ENCODE peak calls at places on chromosomes 5 and 9, in eight cellular contexts. I is fibroblast of mammary gland; L is fibroblast of villous mesenchyme; H is choroid plexus epithelial cell; Y is cardiac muscle cell; W is NB4; C is sigmoid colon; B is CD8-positive, alpha-beta T cell. K is an unnamed sample.

GRCh38 chr9:38232895-38233294 is 159.6 kb upstream of the ALDH1B1 start:
- DNase-seq in I (no peak), L (no peak), H (no peak), Y (no peak), W (no peak), C (no peak), B (no peak), K (no peak)

GRCh38 chr5:55331321-55331720 is 23.5 kb downstream of the MTREX start:
- DNase-seq in I (no peak), L (peak; percentile 26), H (no peak), Y (no peak), W (no peak), C (no peak), B (no peak), K (no peak)

GRCh38 chr9:14511452-14511851 is 181.8 kb downstream of the ZDHHC21 start:
- DNase-seq in I (peak; percentile 39), L (no peak), H (peak; percentile 5), Y (no peak), W (no peak), C (no peak), B (no peak), K (peak; percentile 1)

GRCh38 chr5:80408475-80408875 is 611 bp downstream of the ZFYVE16 start:
- DNase-seq in I (peak; percentile 29), L (peak; percentile 53), H (peak; percentile 45), Y (peak; percentile 82), W (peak; percentile 81), C (peak; percentile 85), B (no peak), K (peak; percentile 34)

GRCh38 chr5:167688731-167689130 is 602.7 kb upstream of the WWC1 start:
- DNase-seq in I (peak; percentile 34), L (peak; percentile 33), H (no peak), Y (no peak), W (no peak), C (no peak), B (no peak), K (no peak)

GRCh38 chr5:175521313-175521833 is 43.0 kb downstream of the SFXN1 start:
- DNase-seq in I (no peak), L (no peak), H (no peak), Y (no peak), W (no peak), C (no peak), B (no peak), K (no peak)

GRCh38 chr5:173456751-173457171 is 128.5 kb upstream of the STC2 start:
- DNase-seq in I (peak; percentile 35), L (peak; percentile 73), H (peak; percentile 64), Y (no peak), W (peak; percentile 92), C (no peak), B (no peak), K (peak; percentile 30)

GRCh38 chr9:100595391-100596199 is 17.7 kb downstream of the CAVIN4 start:
- DNase-seq in I (peak; percentile 72), L (peak; percentile 69), H (peak; percentile 79), Y (peak; percentile 74), W (peak; percentile 56), C (no peak), B (no peak), K (peak; percentile 79)

GRCh38 chr9:37555786-37556185 is 20.4 kb downstream of the FBXO10 start:
- DNase-seq in I (peak; percentile 60), L (peak; percentile 11), H (peak; percentile 53), Y (no peak), W (no peak), C (no peak), B (no peak), K (peak; percentile 19)

GRCh38 chr9:124078641-124079040 is 67.1 kb downstream of the LHX2 start:
- DNase-seq in I (peak; percentile 52), L (peak; percentile 59), H (peak; percentile 56), Y (no peak), W (no peak), C (no peak), B (no peak), K (peak; percentile 68)

GRCh38 chr9:82263621-82264020 is 275.0 kb downstream of the SPATA31D1 start:
- DNase-seq in I (no peak), L (no peak), H (no peak), Y (no peak), W (no peak), C (no peak), B (no peak), K (no peak)

GRCh38 chr9:117028103-117028858 is 341.2 kb downstream of the TRIM32 start:
- DNase-seq in I (no peak), L (no peak), H (peak; percentile 2), Y (no peak), W (no peak), C (no peak), B (no peak), K (no peak)

GRCh38 chr9:126423022-126423708 is 96.5 kb downstream of the MVB12B start:
- DNase-seq in I (no peak), L (no peak), H (no peak), Y (no peak), W (no peak), C (no peak), B (no peak), K (no peak)

GRCh38 chr5:112283943-112284342 is 135.1 kb downstream of the EPB41L4A start:
- DNase-seq in I (no peak), L (no peak), H (no peak), Y (no peak), W (no peak), C (no peak), B (no peak), K (no peak)

GRCh38 chr9:121532881-121533280 is 33.2 kb upstream of the GGTA1 start:
- DNase-seq in I (no peak), L (no peak), H (no peak), Y (no peak), W (no peak), C (no peak), B (no peak), K (no peak)

GRCh38 chr9:10701906-10702305 is 89.1 kb upstream of the PTPRD start:
- DNase-seq in I (no peak), L (no peak), H (no peak), Y (no peak), W (no peak), C (no peak), B (no peak), K (no peak)

GRCh38 chr5:152329191-152329590 is 75.9 kb downstream of the NMUR2 start:
- DNase-seq in I (no peak), L (no peak), H (no peak), Y (no peak), W (no peak), C (no peak), B (no peak), K (no peak)

GRCh38 chr9:37026085-37026935 is 7.8 kb downstream of the PAX5 start:
- DNase-seq in I (no peak), L (no peak), H (no peak), Y (no peak), W (no peak), C (no peak), B (no peak), K (no peak)

GRCh38 chr9:22079873-22080341 is 70.8 kb upstream of the CDKN2B start:
- DNase-seq in I (peak; percentile 86), L (peak; percentile 70), H (peak; percentile 94), Y (no peak), W (no peak), C (peak; percentile 74), B (no peak), K (peak; percentile 94)

GRCh38 chr5:141695627-141696180 is 13.7 kb upstream of the ARAP3 start:
- DNase-seq in I (no peak), L (no peak), H (no peak), Y (peak; percentile 32), W (no peak), C (no peak), B (no peak), K (no peak)

GRCh38 chr9:135884328-135885035 is 22.9 kb downstream of the CAMSAP1 start:
- DNase-seq in I (peak; percentile 45), L (peak; percentile 70), H (peak; percentile 50), Y (no peak), W (no peak), C (no peak), B (no peak), K (peak; percentile 46)

GRCh38 chr5:143135832-143136551 is 267.5 kb downstream of the NR3C1 start:
- DNase-seq in I (no peak), L (peak; percentile 48), H (peak; percentile 32), Y (peak; percentile 67), W (no peak), C (no peak), B (no peak), K (peak; percentile 10)

GRCh38 chr5:114857951-114858401 is 311.7 kb downstream of the TRIM36 start:
- DNase-seq in I (no peak), L (no peak), H (no peak), Y (no peak), W (peak; percentile 99), C (no peak), B (no peak), K (no peak)

GRCh38 chr9:16314476-16314875 is 556.0 kb downstream of the BNC2 start:
- DNase-seq in I (no peak), L (no peak), H (no peak), Y (no peak), W (no peak), C (peak; percentile 43), B (no peak), K (no peak)

GRCh38 chr9:137694962-137695875 is 76.4 kb downstream of the EHMT1 start:
- DNase-seq in I (peak; percentile 49), L (peak; percentile 57), H (peak; percentile 62), Y (peak; percentile 72), W (peak; percentile 48), C (no peak), B (no peak), K (peak; percentile 33)

GRCh38 chr9:114936566-114936965 is 6.2 kb upstream of the TNFSF8 start:
- DNase-seq in I (peak; percentile 15), L (peak; percentile 90), H (peak; percentile 7), Y (no peak), W (peak; percentile 48), C (no peak), B (no peak), K (no peak)
- H3K4me3 ChIP-seq in I (no peak overlapping the region), L (no peak overlapping the region), H (no peak overlapping the region), Y (no peak overlapping the region), W (no peak overlapping the region), C (no peak overlapping the region), B (no peak overlapping the region), K (no peak overlapping the region)

GRCh38 chr5:103256178-103256577 is 2.4 kb upstream of the MACIR start:
- DNase-seq in I (no peak), L (no peak), H (no peak), Y (peak; percentile 43), W (no peak), C (no peak), B (no peak), K (no peak)
- TF ChIP-seq CTCF in I (no peak), L (peak; percentile 33), H (peak; percentile 49), Y (peak; percentile 11), W (no peak), C (no peak), B (no peak), K (peak; percentile 16)

GRCh38 chr5:108945094-108945493 is 197.4 kb downstream of the FER start:
- DNase-seq in I (no peak), L (no peak), H (no peak), Y (no peak), W (no peak), C (no peak), B (no peak), K (peak; percentile 22)

GRCh38 chr5:108953940-108954339 is 206.2 kb downstream of the FER start:
- DNase-seq in I (no peak), L (no peak), H (no peak), Y (no peak), W (no peak), C (no peak), B (no peak), K (no peak)

GRCh38 chr5:108950276-108950675 is 202.6 kb downstream of the FER start:
- DNase-seq in I (no peak), L (no peak), H (no peak), Y (no peak), W (no peak), C (no peak), B (no peak), K (no peak)
- H3K4me3 ChIP-seq in I (no peak overlapping the region), L (no peak overlapping the region), H (no peak overlapping the region), Y (no peak overlapping the region), W (no peak overlapping the region), C (no peak overlapping the region), B (no peak overlapping the region), K (no peak overlapping the region)

GRCh38 chr5:13660072-13660471 is 284.4 kb downstream of the DNAH5 start:
- DNase-seq in I (peak; percentile 26), L (no peak), H (peak; percentile 36), Y (no peak), W (peak; percentile 12), C (no peak), B (no peak), K (peak; percentile 0)
- TF ChIP-seq CTCF in I (peak; percentile 11), L (no peak), H (no peak), Y (no peak), W (no peak), C (no peak), B (no peak), K (no peak)

K was measured in fibroblast of pulmonary artery.